ENCODE peak calls at places on chromosomes 11 and 22, in six cellular contexts. X, L, K, I, D and A are unnamed samples.

GRCh38 chr11:63705526-63705925 is 24.2 kb downstream of the RTN3 start:
- DNase-seq in X (no peak), L (no peak), K (no peak), I (no peak), D (no peak), A (no peak)

GRCh38 chr22:22109693-22110466 is 127.3 kb upstream of the TOP3B start:
- DNase-seq in X (peak; percentile 59), L (no peak), K (no peak), I (no peak), D (no peak), A (no peak)

GRCh38 chr11:119721129-119722120 is 7.6 kb downstream of the NECTIN1 start:
- DNase-seq in X (no peak), L (no peak), K (peak; percentile 28), I (no peak), D (no peak), A (no peak)

GRCh38 chr11:121393855-121394254 is 58.3 kb upstream of the SORL1 start:
- DNase-seq in X (no peak), L (no peak), K (no peak), I (no peak), D (no peak), A (no peak)

GRCh38 chr22:20464096-20464614 is 26.5 kb upstream of the SCARF2 start:
- DNase-seq in X (peak; percentile 63), L (no peak), K (no peak), I (no peak), D (peak; percentile 35), A (peak; percentile 74)

GRCh38 chr22:36323182-36323854 is 64.4 kb downstream of the MYH9 start:
- DNase-seq in X (no peak), L (no peak), K (peak; percentile 68), I (peak; percentile 59), D (no peak), A (no peak)

GRCh38 chr11:64616817-64617216 is 25.8 kb downstream of the SLC22A12 start:
- DNase-seq in X (no peak), L (no peak), K (no peak), I (no peak), D (no peak), A (no peak)

GRCh38 chr11:69949327-69949726 is 128.8 kb upstream of the ANO1 start:
- DNase-seq in X (no peak), L (no peak), K (no peak), I (no peak), D (no peak), A (no peak)

GRCh38 chr11:86440305-86440716 is 65.6 kb downstream of the CCDC81 start:
- DNase-seq in X (no peak), L (no peak), K (peak; percentile 36), I (no peak), D (no peak), A (no peak)

GRCh38 chr11:77267910-77268309 is 33.6 kb downstream of the GDPD4 start:
- DNase-seq in X (no peak), L (no peak), K (no peak), I (no peak), D (no peak), A (no peak)

GRCh38 chr11:116589402-116589801 is 183.4 kb downstream of the BUD13 start:
- DNase-seq in X (no peak), L (no peak), K (no peak), I (no peak), D (no peak), A (no peak)

GRCh38 chr11:10310301-10310841 is 5.5 kb downstream of the ADM start:
- DNase-seq in X (no peak), L (no peak), K (no peak), I (no peak), D (no peak), A (no peak)

GRCh38 chr11:115580927-115581680 is 76.9 kb upstream of the CADM1 start:
- DNase-seq in X (no peak), L (no peak), K (no peak), I (peak; percentile 19), D (no peak), A (no peak)

GRCh38 chr11:43925932-43926505 is 16.4 kb upstream of the C11orf96 start:
- DNase-seq in X (no peak), L (no peak), K (no peak), I (no peak), D (no peak), A (no peak)

GRCh38 chr11:67651976-67652895 is 1.7 kb upstream of the ACY3 start:
- DNase-seq in X (no peak), L (no peak), K (no peak), I (no peak), D (no peak), A (no peak)

GRCh38 chr22:37930270-37930951 is 23.0 kb downstream of the C22orf23 start:
- DNase-seq in X (peak; percentile 76), L (no peak), K (peak; percentile 57), I (no peak), D (no peak), A (no peak)

GRCh38 chr11:45165386-45165785 is 18.9 kb downstream of the PRDM11 start:
- DNase-seq in X (no peak), L (no peak), K (no peak), I (no peak), D (no peak), A (no peak)

GRCh38 chr11:128692750-128693578 is 908 bp upstream of the FLI1 start:
- DNase-seq in X (no peak), L (peak; percentile 73), K (no peak), I (no peak), D (no peak), A (no peak)

GRCh38 chr11:12179521-12179920 is 69.1 kb downstream of the MICAL2 start:
- DNase-seq in X (no peak), L (no peak), K (no peak), I (no peak), D (no peak), A (no peak)

DNA sequence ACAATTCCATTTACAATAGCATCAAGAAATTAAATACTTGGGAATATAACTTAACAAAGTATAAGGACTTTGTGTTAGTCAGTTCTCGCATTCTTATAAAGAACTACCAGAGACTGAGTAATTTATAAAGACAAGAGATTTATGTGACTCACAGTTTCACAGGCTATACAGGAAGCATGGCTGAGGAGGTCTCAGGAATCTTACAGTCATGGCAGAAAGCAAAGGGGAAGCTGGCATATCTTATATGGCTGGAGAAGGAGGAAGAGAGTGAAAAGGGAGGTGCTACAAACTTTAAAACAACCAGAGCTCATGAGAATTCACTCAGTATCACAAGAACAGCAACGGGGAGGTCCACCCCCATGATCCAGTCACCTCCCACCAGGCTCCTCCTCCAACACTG is 32.1 kb upstream of the CCDC134 start:
- DNase-seq in X (no peak), L (no peak), K (no peak), I (no peak), D (no peak), A (no peak)
- H3K27ac ChIP-seq in X (no peak overlapping the region), L (no peak overlapping the region), K (no peak overlapping the region), I (no peak overlapping the region), D (no peak overlapping the region), A (no peak overlapping the region)

GRCh38 chr22:27065259-27065658 is 407.9 kb downstream of the MIAT start:
- DNase-seq in X (no peak), L (no peak), K (no peak), I (no peak), D (no peak), A (no peak)
- H3K27me3 ChIP-seq in X (no peaks in the 10 kb centered on the region), L (peaks cover 12% of the 10 kb centered on the region), K (no peaks in the 10 kb centered on the region), I (peaks cover 3% of the 10 kb centered on the region), D (no peaks in the 10 kb centered on the region), A (no peaks in the 10 kb centered on the region)

DNA sequence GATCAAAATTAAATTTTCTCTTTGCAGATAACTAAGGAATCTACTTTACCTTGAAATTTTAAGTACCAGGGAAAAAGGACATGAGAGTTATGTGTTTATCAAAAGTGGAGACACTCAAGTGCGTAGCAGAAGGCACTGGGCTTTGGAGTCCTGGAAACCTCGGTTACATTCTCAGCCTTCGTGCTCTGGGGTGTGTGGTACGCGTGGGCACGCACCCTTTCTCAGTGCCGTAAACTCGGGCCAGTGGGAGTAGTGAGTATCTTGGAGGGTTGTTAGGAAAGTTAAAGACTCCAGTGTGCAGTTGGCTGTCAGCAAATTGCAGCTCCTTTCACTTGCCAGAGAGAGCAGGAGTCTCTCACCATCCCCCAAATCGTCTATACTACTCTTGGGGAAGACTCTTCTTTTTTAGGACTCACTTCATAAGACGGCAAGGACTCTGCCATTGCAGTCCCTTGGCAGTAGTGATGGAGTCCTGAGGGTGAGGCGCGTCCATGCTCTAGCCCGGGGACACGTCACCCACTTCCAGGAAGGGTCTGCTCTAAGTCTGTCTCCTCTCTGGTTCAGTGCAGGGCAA is 171.8 kb downstream of the TBC1D22A start:
- DNase-seq in X (no peak), L (no peak), K (no peak), I (no peak), D (no peak), A (no peak)
- H3K27ac ChIP-seq in X (no peak overlapping the region), L (no peak overlapping the region), K (no peak overlapping the region), I (no peak overlapping the region), D (no peak overlapping the region), A (peak overlapping the region; percentile 49)

GRCh38 chr11:75389276-75389605 is 10.1 kb upstream of the RPS3 start:
- DNase-seq in X (no peak), L (no peak), K (no peak), I (no peak), D (no peak), A (no peak)

GRCh38 chr11:75384438-75385080 is 14.8 kb upstream of the RPS3 start:
- DNase-seq in X (peak; percentile 88), L (peak; percentile 83), K (peak; percentile 89), I (peak; percentile 62), D (peak; percentile 44), A (peak; percentile 79)

GRCh38 chr11:75387742-75388294 is 11.5 kb upstream of the RPS3 start:
- DNase-seq in X (no peak), L (no peak), K (no peak), I (no peak), D (no peak), A (no peak)

GRCh38 chr11:75388386-75389275 is 10.7 kb upstream of the RPS3 start:
- DNase-seq in X (peak; percentile 93), L (peak; percentile 84), K (peak; percentile 82), I (peak; percentile 42), D (peak; percentile 49), A (peak; percentile 51)

DNA sequence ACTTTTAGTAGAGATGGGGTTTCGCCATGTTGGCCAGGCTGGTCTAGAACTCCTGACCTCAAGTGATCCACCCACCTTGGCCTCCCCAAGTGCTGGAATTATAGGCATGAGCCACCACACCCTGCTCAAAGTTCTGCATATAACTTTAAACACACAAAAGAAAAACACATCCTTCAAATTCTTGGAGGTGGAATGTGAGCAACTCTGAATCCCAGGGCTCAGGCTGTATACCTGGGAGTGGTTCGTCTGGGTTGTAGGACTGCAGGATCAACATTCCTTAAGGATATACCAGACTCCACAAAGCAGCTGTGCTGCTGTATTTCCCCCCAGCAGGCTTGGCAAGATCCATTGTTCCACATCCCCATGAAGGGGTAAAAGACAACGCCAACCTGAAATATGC is 12.4 kb upstream of the RPS3 start:
- DNase-seq in X (no peak), L (no peak), K (no peak), I (no peak), D (no peak), A (no peak)
- H3K27me3 ChIP-seq in X (no peaks in the 10 kb centered on the region), L (no peaks in the 10 kb centered on the region), K (no peaks in the 10 kb centered on the region), I (no peaks in the 10 kb centered on the region), D (no peaks in the 10 kb centered on the region), A (no peaks in the 10 kb centered on the region)